ENCODE peak calls at places on chromosomes 2 and 18, in seven cellular contexts. One of them, this sample, is unnamed.

GRCh38 chr2:188410504-188411235 is 119.0 kb downstream of the GULP1 start:
- DNase-seq in dorsolateral prefrontal cortex: no peak
- DNase-seq in effector CD4-positive, alpha-beta T cell: no peak
- DNase-seq in NCI-H187: no peak
- DNase-seq in NCI-H774: no peak
- DNase-seq in posterior vena cava: peak; percentile 45
- DNase-seq in activated CD4-positive, alpha-beta T cell treated with anti-CD3 and anti-CD28 coated beads, Interleukin-2, amount 10 ng/mL, durations not matched to agents 7 days and 5 days: no peak
- DNase-seq in this sample: no peak

GRCh38 chr2:99648115-99648850 is 158.5 kb upstream of the REV1 start:
- DNase-seq in NCI-H774: no peak
- DNase-seq in effector CD4-positive, alpha-beta T cell: no peak
- DNase-seq in dorsolateral prefrontal cortex: peak; percentile 45
- DNase-seq in activated CD4-positive, alpha-beta T cell treated with anti-CD3 and anti-CD28 coated beads, Interleukin-2, amount 10 ng/mL, durations not matched to agents 7 days and 5 days: no peak
- DNase-seq in posterior vena cava: no peak
- DNase-seq in NCI-H187: no peak
- DNase-seq in this sample: no peak

GRCh38 chr2:239181074-239181581 is 219.7 kb downstream of the HDAC4 start:
- DNase-seq in activated CD4-positive, alpha-beta T cell treated with anti-CD3 and anti-CD28 coated beads, Interleukin-2, amount 10 ng/mL, durations not matched to agents 7 days and 5 days: no peak
- DNase-seq in effector CD4-positive, alpha-beta T cell: no peak
- DNase-seq in NCI-H774: no peak
- DNase-seq in NCI-H187: no peak
- DNase-seq in dorsolateral prefrontal cortex: peak; percentile 11
- DNase-seq in posterior vena cava: peak; percentile 41
- DNase-seq in this sample: no peak

GRCh38 chr2:231930601-231931281 is 4.5 kb upstream of the NPPC start:
- DNase-seq in activated CD4-positive, alpha-beta T cell treated with anti-CD3 and anti-CD28 coated beads, Interleukin-2, amount 10 ng/mL, durations not matched to agents 7 days and 5 days: peak; percentile 2
- DNase-seq in NCI-H774: no peak
- DNase-seq in NCI-H187: no peak
- DNase-seq in dorsolateral prefrontal cortex: no peak
- DNase-seq in posterior vena cava: peak; percentile 71
- DNase-seq in effector CD4-positive, alpha-beta T cell: no peak
- DNase-seq in this sample: no peak

GRCh38 chr2:85503611-85504433 is 35.1 kb upstream of the MAT2A start:
- DNase-seq in NCI-H187: no peak
- DNase-seq in NCI-H774: no peak
- DNase-seq in dorsolateral prefrontal cortex: no peak
- DNase-seq in effector CD4-positive, alpha-beta T cell: no peak
- DNase-seq in posterior vena cava: no peak
- DNase-seq in activated CD4-positive, alpha-beta T cell treated with anti-CD3 and anti-CD28 coated beads, Interleukin-2, amount 10 ng/mL, durations not matched to agents 7 days and 5 days: no peak
- DNase-seq in this sample: no peak

GRCh38 chr2:8602809-8603208 is 79.0 kb upstream of the ID2 start:
- DNase-seq in posterior vena cava: peak; percentile 5
- DNase-seq in dorsolateral prefrontal cortex: no peak
- DNase-seq in NCI-H187: no peak
- DNase-seq in NCI-H774: no peak
- DNase-seq in effector CD4-positive, alpha-beta T cell: no peak
- DNase-seq in activated CD4-positive, alpha-beta T cell treated with anti-CD3 and anti-CD28 coated beads, Interleukin-2, amount 10 ng/mL, durations not matched to agents 7 days and 5 days: no peak
- DNase-seq in this sample: no peak

GRCh38 chr2:203869207-203869606 is 1.6 kb downstream of the CTLA4 start:
- DNase-seq in activated CD4-positive, alpha-beta T cell treated with anti-CD3 and anti-CD28 coated beads, Interleukin-2, amount 10 ng/mL, durations not matched to agents 7 days and 5 days: peak; percentile 41
- DNase-seq in dorsolateral prefrontal cortex: no peak
- DNase-seq in NCI-H774: no peak
- DNase-seq in NCI-H187: no peak
- DNase-seq in effector CD4-positive, alpha-beta T cell: no peak
- DNase-seq in posterior vena cava: no peak
- DNase-seq in this sample: no peak

GRCh38 chr2:181273986-181274385 is 183.2 kb upstream of the ITGA4 start:
- DNase-seq in NCI-H187: no peak
- DNase-seq in NCI-H774: no peak
- DNase-seq in activated CD4-positive, alpha-beta T cell treated with anti-CD3 and anti-CD28 coated beads, Interleukin-2, amount 10 ng/mL, durations not matched to agents 7 days and 5 days: no peak
- DNase-seq in dorsolateral prefrontal cortex: no peak
- DNase-seq in effector CD4-positive, alpha-beta T cell: no peak
- DNase-seq in posterior vena cava: no peak
- DNase-seq in this sample: no peak

GRCh38 chr18:63037491-63037890 is 282.1 kb downstream of the BCL2 start:
- DNase-seq in posterior vena cava: no peak
- DNase-seq in activated CD4-positive, alpha-beta T cell treated with anti-CD3 and anti-CD28 coated beads, Interleukin-2, amount 10 ng/mL, durations not matched to agents 7 days and 5 days: no peak
- DNase-seq in effector CD4-positive, alpha-beta T cell: no peak
- DNase-seq in NCI-H774: no peak
- DNase-seq in dorsolateral prefrontal cortex: no peak
- DNase-seq in NCI-H187: no peak
- DNase-seq in this sample: no peak

GRCh38 chr2:174729797-174730529 is 34.3 kb downstream of the CHRNA1 start:
- DNase-seq in dorsolateral prefrontal cortex: peak; percentile 41
- DNase-seq in NCI-H774: peak; percentile 10
- DNase-seq in activated CD4-positive, alpha-beta T cell treated with anti-CD3 and anti-CD28 coated beads, Interleukin-2, amount 10 ng/mL, durations not matched to agents 7 days and 5 days: peak; percentile 37
- DNase-seq in effector CD4-positive, alpha-beta T cell: peak; percentile 20
- DNase-seq in posterior vena cava: no peak
- DNase-seq in NCI-H187: no peak
- DNase-seq in this sample: no peak

GRCh38 chr2:188607501-188607900 is 315.8 kb downstream of the GULP1 start:
- DNase-seq in NCI-H187: no peak
- DNase-seq in dorsolateral prefrontal cortex: no peak
- DNase-seq in activated CD4-positive, alpha-beta T cell treated with anti-CD3 and anti-CD28 coated beads, Interleukin-2, amount 10 ng/mL, durations not matched to agents 7 days and 5 days: no peak
- DNase-seq in effector CD4-positive, alpha-beta T cell: no peak
- DNase-seq in NCI-H774: no peak
- DNase-seq in posterior vena cava: no peak
- DNase-seq in this sample: no peak

GRCh38 chr2:28360742-28361293 is 31.8 kb upstream of the FOSL2 start:
- DNase-seq in NCI-H774: no peak
- DNase-seq in dorsolateral prefrontal cortex: no peak
- DNase-seq in activated CD4-positive, alpha-beta T cell treated with anti-CD3 and anti-CD28 coated beads, Interleukin-2, amount 10 ng/mL, durations not matched to agents 7 days and 5 days: no peak
- DNase-seq in effector CD4-positive, alpha-beta T cell: no peak
- DNase-seq in posterior vena cava: no peak
- DNase-seq in NCI-H187: no peak
- DNase-seq in this sample: no peak

GRCh38 chr2:213678437-213679218 is 394.4 kb downstream of the SPAG16 start:
- DNase-seq in NCI-H774: no peak
- DNase-seq in posterior vena cava: no peak
- DNase-seq in dorsolateral prefrontal cortex: no peak
- DNase-seq in effector CD4-positive, alpha-beta T cell: no peak
- DNase-seq in NCI-H187: no peak
- DNase-seq in activated CD4-positive, alpha-beta T cell treated with anti-CD3 and anti-CD28 coated beads, Interleukin-2, amount 10 ng/mL, durations not matched to agents 7 days and 5 days: no peak
- DNase-seq in this sample: no peak

GRCh38 chr2:192070099-192070498 is 124.6 kb downstream of the TMEFF2 start:
- DNase-seq in effector CD4-positive, alpha-beta T cell: no peak
- DNase-seq in activated CD4-positive, alpha-beta T cell treated with anti-CD3 and anti-CD28 coated beads, Interleukin-2, amount 10 ng/mL, durations not matched to agents 7 days and 5 days: no peak
- DNase-seq in posterior vena cava: no peak
- DNase-seq in NCI-H187: no peak
- DNase-seq in NCI-H774: no peak
- DNase-seq in dorsolateral prefrontal cortex: no peak
- DNase-seq in this sample: no peak

GRCh38 chr2:69514836-69515235 is 77.6 kb upstream of the NFU1 start:
- DNase-seq in effector CD4-positive, alpha-beta T cell: no peak
- DNase-seq in dorsolateral prefrontal cortex: no peak
- DNase-seq in NCI-H187: no peak
- DNase-seq in posterior vena cava: no peak
- DNase-seq in activated CD4-positive, alpha-beta T cell treated with anti-CD3 and anti-CD28 coated beads, Interleukin-2, amount 10 ng/mL, durations not matched to agents 7 days and 5 days: no peak
- DNase-seq in NCI-H774: no peak
- DNase-seq in this sample: no peak

GRCh38 chr2:96602330-96602823 is 35.7 kb downstream of the KANSL3 start:
- DNase-seq in NCI-H774: no peak
- DNase-seq in activated CD4-positive, alpha-beta T cell treated with anti-CD3 and anti-CD28 coated beads, Interleukin-2, amount 10 ng/mL, durations not matched to agents 7 days and 5 days: no peak
- DNase-seq in dorsolateral prefrontal cortex: no peak
- DNase-seq in NCI-H187: no peak
- DNase-seq in effector CD4-positive, alpha-beta T cell: no peak
- DNase-seq in posterior vena cava: no peak
- DNase-seq in this sample: no peak

GRCh38 chr2:11703700-11704099 is 33.7 kb upstream of the NTSR2 start:
- DNase-seq in NCI-H774: no peak
- DNase-seq in posterior vena cava: no peak
- DNase-seq in activated CD4-positive, alpha-beta T cell treated with anti-CD3 and anti-CD28 coated beads, Interleukin-2, amount 10 ng/mL, durations not matched to agents 7 days and 5 days: no peak
- DNase-seq in dorsolateral prefrontal cortex: no peak
- DNase-seq in NCI-H187: no peak
- DNase-seq in effector CD4-positive, alpha-beta T cell: no peak
- DNase-seq in this sample: no peak

GRCh38 chr2:100799701-100800100 is 20.2 kb upstream of the NPAS2 start:
- DNase-seq in NCI-H774: no peak
- DNase-seq in activated CD4-positive, alpha-beta T cell treated with anti-CD3 and anti-CD28 coated beads, Interleukin-2, amount 10 ng/mL, durations not matched to agents 7 days and 5 days: no peak
- DNase-seq in effector CD4-positive, alpha-beta T cell: no peak
- DNase-seq in dorsolateral prefrontal cortex: no peak
- DNase-seq in NCI-H187: no peak
- DNase-seq in posterior vena cava: no peak
- DNase-seq in this sample: no peak

GRCh38 chr2:118251427-118251826 is 163.2 kb downstream of the INSIG2 start:
- DNase-seq in NCI-H187: no peak
- DNase-seq in NCI-H774: no peak
- DNase-seq in dorsolateral prefrontal cortex: no peak
- DNase-seq in effector CD4-positive, alpha-beta T cell: no peak
- DNase-seq in posterior vena cava: no peak
- DNase-seq in activated CD4-positive, alpha-beta T cell treated with anti-CD3 and anti-CD28 coated beads, Interleukin-2, amount 10 ng/mL, durations not matched to agents 7 days and 5 days: no peak
- DNase-seq in this sample: no peak

GRCh38 chr2:223923976-223924375 is 21.2 kb downstream of the WDFY1 start:
- DNase-seq in NCI-H774: no peak
- DNase-seq in dorsolateral prefrontal cortex: no peak
- DNase-seq in posterior vena cava: no peak
- DNase-seq in NCI-H187: no peak
- DNase-seq in effector CD4-positive, alpha-beta T cell: no peak
- DNase-seq in activated CD4-positive, alpha-beta T cell treated with anti-CD3 and anti-CD28 coated beads, Interleukin-2, amount 10 ng/mL, durations not matched to agents 7 days and 5 days: no peak
- DNase-seq in this sample: no peak

GRCh38 chr18:7329036-7329435 is 98.1 kb downstream of the LRRC30 start:
- DNase-seq in NCI-H774: no peak
- DNase-seq in activated CD4-positive, alpha-beta T cell treated with anti-CD3 and anti-CD28 coated beads, Interleukin-2, amount 10 ng/mL, durations not matched to agents 7 days and 5 days: no peak
- DNase-seq in NCI-H187: no peak
- DNase-seq in dorsolateral prefrontal cortex: no peak
- DNase-seq in effector CD4-positive, alpha-beta T cell: no peak
- DNase-seq in posterior vena cava: no peak
- DNase-seq in this sample: no peak

GRCh38 chr2:144583741-144584453 is 64.0 kb upstream of the ZEB2 start:
- DNase-seq in activated CD4-positive, alpha-beta T cell treated with anti-CD3 and anti-CD28 coated beads, Interleukin-2, amount 10 ng/mL, durations not matched to agents 7 days and 5 days: no peak
- DNase-seq in NCI-H187: no peak
- DNase-seq in NCI-H774: no peak
- DNase-seq in effector CD4-positive, alpha-beta T cell: no peak
- DNase-seq in posterior vena cava: no peak
- DNase-seq in dorsolateral prefrontal cortex: no peak
- DNase-seq in this sample: no peak

GRCh38 chr2:146158072-146158674 is 1638.3 kb upstream of the ZEB2 start:
- DNase-seq in dorsolateral prefrontal cortex: no peak
- DNase-seq in NCI-H187: no peak
- DNase-seq in activated CD4-positive, alpha-beta T cell treated with anti-CD3 and anti-CD28 coated beads, Interleukin-2, amount 10 ng/mL, durations not matched to agents 7 days and 5 days: no peak
- DNase-seq in NCI-H774: no peak
- DNase-seq in effector CD4-positive, alpha-beta T cell: no peak
- DNase-seq in posterior vena cava: no peak
- DNase-seq in this sample: no peak

GRCh38 chr2:38728694-38729093 is 22.5 kb downstream of the SRSF7 start:
- DNase-seq in posterior vena cava: no peak
- DNase-seq in activated CD4-positive, alpha-beta T cell treated with anti-CD3 and anti-CD28 coated beads, Interleukin-2, amount 10 ng/mL, durations not matched to agents 7 days and 5 days: no peak
- DNase-seq in effector CD4-positive, alpha-beta T cell: no peak
- DNase-seq in NCI-H774: no peak
- DNase-seq in dorsolateral prefrontal cortex: no peak
- DNase-seq in NCI-H187: no peak
- DNase-seq in this sample: no peak

GRCh38 chr2:220572385-220572784 is 945.0 kb downstream of the SLC4A3 start:
- DNase-seq in posterior vena cava: no peak
- DNase-seq in effector CD4-positive, alpha-beta T cell: no peak
- DNase-seq in NCI-H187: no peak
- DNase-seq in NCI-H774: no peak
- DNase-seq in dorsolateral prefrontal cortex: no peak
- DNase-seq in activated CD4-positive, alpha-beta T cell treated with anti-CD3 and anti-CD28 coated beads, Interleukin-2, amount 10 ng/mL, durations not matched to agents 7 days and 5 days: no peak
- DNase-seq in this sample: no peak

GRCh38 chr2:156892449-156893335 is 364.8 kb upstream of the GALNT5 start:
- DNase-seq in effector CD4-positive, alpha-beta T cell: no peak
- DNase-seq in activated CD4-positive, alpha-beta T cell treated with anti-CD3 and anti-CD28 coated beads, Interleukin-2, amount 10 ng/mL, durations not matched to agents 7 days and 5 days: no peak
- DNase-seq in NCI-H774: peak; percentile 75
- DNase-seq in NCI-H187: no peak
- DNase-seq in posterior vena cava: no peak
- DNase-seq in dorsolateral prefrontal cortex: no peak
- DNase-seq in this sample: no peak

GRCh38 chr2:9781252-9781651 is 62.0 kb upstream of the TAF1B start:
- DNase-seq in dorsolateral prefrontal cortex: no peak
- DNase-seq in posterior vena cava: no peak
- DNase-seq in NCI-H187: no peak
- DNase-seq in activated CD4-positive, alpha-beta T cell treated with anti-CD3 and anti-CD28 coated beads, Interleukin-2, amount 10 ng/mL, durations not matched to agents 7 days and 5 days: no peak
- DNase-seq in NCI-H774: no peak
- DNase-seq in effector CD4-positive, alpha-beta T cell: no peak
- DNase-seq in this sample: no peak

GRCh38 chr2:234444888-234445287 is 52.0 kb downstream of the ARL4C start:
- DNase-seq in NCI-H774: no peak
- DNase-seq in activated CD4-positive, alpha-beta T cell treated with anti-CD3 and anti-CD28 coated beads, Interleukin-2, amount 10 ng/mL, durations not matched to agents 7 days and 5 days: peak; percentile 58
- DNase-seq in posterior vena cava: no peak
- DNase-seq in dorsolateral prefrontal cortex: no peak
- DNase-seq in NCI-H187: no peak
- DNase-seq in effector CD4-positive, alpha-beta T cell: peak; percentile 36
- DNase-seq in this sample: peak; percentile 81

GRCh38 chr2:85269959-85270358 is 57.8 kb downstream of the TGOLN2 start:
- DNase-seq in activated CD4-positive, alpha-beta T cell treated with anti-CD3 and anti-CD28 coated beads, Interleukin-2, amount 10 ng/mL, durations not matched to agents 7 days and 5 days: no peak
- DNase-seq in effector CD4-positive, alpha-beta T cell: no peak
- DNase-seq in NCI-H774: no peak
- DNase-seq in dorsolateral prefrontal cortex: no peak
- DNase-seq in posterior vena cava: no peak
- DNase-seq in NCI-H187: no peak
- DNase-seq in this sample: no peak

GRCh38 chr2:168434164-168434563 is 21.9 kb upstream of the CERS6 start:
- DNase-seq in posterior vena cava: no peak
- DNase-seq in NCI-H774: peak; percentile 40
- DNase-seq in effector CD4-positive, alpha-beta T cell: no peak
- DNase-seq in dorsolateral prefrontal cortex: no peak
- DNase-seq in activated CD4-positive, alpha-beta T cell treated with anti-CD3 and anti-CD28 coated beads, Interleukin-2, amount 10 ng/mL, durations not matched to agents 7 days and 5 days: no peak
- DNase-seq in NCI-H187: peak; percentile 77
- DNase-seq in this sample: no peak

GRCh38 chr2:225158360-225158759 is 116.1 kb upstream of the DOCK10 start:
- DNase-seq in NCI-H187: no peak
- DNase-seq in effector CD4-positive, alpha-beta T cell: no peak
- DNase-seq in NCI-H774: no peak
- DNase-seq in posterior vena cava: no peak
- DNase-seq in activated CD4-positive, alpha-beta T cell treated with anti-CD3 and anti-CD28 coated beads, Interleukin-2, amount 10 ng/mL, durations not matched to agents 7 days and 5 days: no peak
- DNase-seq in dorsolateral prefrontal cortex: no peak
- DNase-seq in this sample: no peak

GRCh38 chr18:3368193-3368592 is 81.8 kb upstream of the TGIF1 start:
- DNase-seq in effector CD4-positive, alpha-beta T cell: no peak
- DNase-seq in dorsolateral prefrontal cortex: no peak
- DNase-seq in NCI-H774: no peak
- DNase-seq in NCI-H187: no peak
- DNase-seq in posterior vena cava: no peak
- DNase-seq in activated CD4-positive, alpha-beta T cell treated with anti-CD3 and anti-CD28 coated beads, Interleukin-2, amount 10 ng/mL, durations not matched to agents 7 days and 5 days: no peak
- DNase-seq in this sample: no peak

GRCh38 chr2:239379641-239380170 is 21.1 kb downstream of the HDAC4 start:
- DNase-seq in dorsolateral prefrontal cortex: peak; percentile 26
- DNase-seq in NCI-H774: no peak
- DNase-seq in effector CD4-positive, alpha-beta T cell: no peak
- DNase-seq in activated CD4-positive, alpha-beta T cell treated with anti-CD3 and anti-CD28 coated beads, Interleukin-2, amount 10 ng/mL, durations not matched to agents 7 days and 5 days: no peak
- DNase-seq in posterior vena cava: peak; percentile 75
- DNase-seq in NCI-H187: no peak
- DNase-seq in this sample: no peak

GRCh38 chr2:161995553-161996016 is 78.4 kb downstream of the DPP4 start:
- DNase-seq in NCI-H774: no peak
- DNase-seq in dorsolateral prefrontal cortex: no peak
- DNase-seq in activated CD4-positive, alpha-beta T cell treated with anti-CD3 and anti-CD28 coated beads, Interleukin-2, amount 10 ng/mL, durations not matched to agents 7 days and 5 days: peak; percentile 54
- DNase-seq in effector CD4-positive, alpha-beta T cell: no peak
- DNase-seq in NCI-H187: no peak
- DNase-seq in posterior vena cava: no peak
- DNase-seq in this sample: no peak

GRCh38 chr2:63827749-63828148 is 13.9 kb upstream of the UGP2 start:
- DNase-seq in activated CD4-positive, alpha-beta T cell treated with anti-CD3 and anti-CD28 coated beads, Interleukin-2, amount 10 ng/mL, durations not matched to agents 7 days and 5 days: no peak
- DNase-seq in effector CD4-positive, alpha-beta T cell: no peak
- DNase-seq in posterior vena cava: no peak
- DNase-seq in dorsolateral prefrontal cortex: no peak
- DNase-seq in NCI-H774: no peak
- DNase-seq in NCI-H187: no peak
- DNase-seq in this sample: no peak

This sample was measured in immature natural killer cell.